ENCODE peak calls at places on chromosomes 11 and 22, in seven cellular contexts. O is HCT116, P is neural progenitor cell, C is right lobe of liver, J is H1, V is neuronal stem cell, F is prostate gland. I is an unnamed sample.

GRCh38 chr11:109933126-109933525 is 160.1 kb upstream of the ZC3H12C start:
- DNase-seq in P (no peak), O (no peak), C (no peak), V (no peak), J (no peak), F (no peak), I (no peak)

GRCh38 chr11:63613517-63614135 is 607 bp downstream of the PLAAT3 start:
- DNase-seq in O (no peak), J (no peak), C (peak; percentile 59), P (peak; percentile 62), V (no peak), F (no peak), I (peak; percentile 62)

GRCh38 chr11:83191986-83192385 is 1.5 kb upstream of the ANKRD42 start:
- DNase-seq in O (no peak), P (no peak), F (no peak), J (no peak), C (no peak), V (no peak), I (no peak)

GRCh38 chr22:39472570-39473556 is 16.1 kb downstream of the MGAT3 start:
- DNase-seq in P (no peak), O (no peak), V (no peak), J (no peak), F (no peak), C (no peak), I (no peak)

GRCh38 chr11:69656536-69657455 is 15.8 kb downstream of the CCND1 start:
- DNase-seq in J (peak; percentile 46), O (no peak), C (no peak), V (no peak), F (no peak), P (no peak), I (no peak)

GRCh38 chr11:70067591-70068341 is 10.4 kb upstream of the ANO1 start:
- DNase-seq in J (peak; percentile 50), P (peak; percentile 82), O (peak; percentile 48), F (peak; percentile 42), V (peak; percentile 41), C (no peak), I (no peak)

GRCh38 chr11:93773045-93773477 is 11.0 kb upstream of the MED17 start:
- DNase-seq in P (peak; percentile 51), F (no peak), V (peak; percentile 4), C (no peak), O (no peak), J (peak; percentile 65), I (no peak)

GRCh38 chr11:14251754-14252153 is 107.2 kb downstream of the RRAS2 start:
- DNase-seq in P (no peak), J (no peak), V (no peak), C (no peak), F (no peak), O (no peak), I (no peak)

GRCh38 chr11:134469627-134470026 is 57.6 kb upstream of the B3GAT1 start:
- DNase-seq in V (no peak), J (no peak), O (peak; percentile 24), P (no peak), C (no peak), F (no peak), I (no peak)

GRCh38 chr11:298406-299065 is 790 bp downstream of the IFITM5 start:
- DNase-seq in P (no peak), V (no peak), C (peak; percentile 29), F (no peak), J (no peak), O (no peak), I (no peak)

GRCh38 chr11:75836422-75836821 is 21.4 kb downstream of the UVRAG start:
- DNase-seq in F (no peak), C (no peak), J (no peak), P (no peak), V (no peak), O (no peak), I (no peak)

GRCh38 chr11:60774726-60775125 is 10.4 kb upstream of the MS4A10 start:
- DNase-seq in V (no peak), F (no peak), J (no peak), C (no peak), O (no peak), P (no peak), I (no peak)

GRCh38 chr11:118226781-118227180 is 2.0 kb upstream of the JAML start:
- DNase-seq in J (no peak), C (no peak), P (no peak), F (no peak), O (no peak), V (no peak), I (no peak)

GRCh38 chr11:118227865-118228785 is 3.3 kb upstream of the JAML start:
- DNase-seq in C (no peak), J (no peak), P (no peak), F (no peak), V (no peak), O (no peak), I (no peak)

GRCh38 chr11:118223992-118224391 is 819 bp downstream of the JAML start:
- DNase-seq in O (no peak), V (no peak), P (no peak), C (no peak), J (no peak), F (no peak), I (no peak)

GRCh38 chr11:118224512-118225180 is at the start of gene JAML:
- DNase-seq in J (no peak), F (no peak), V (no peak), O (no peak), C (no peak), P (no peak), I (no peak)

GRCh38 chr11:118226294-118226693 is 1.5 kb upstream of the JAML start:
- DNase-seq in O (no peak), V (no peak), C (no peak), P (no peak), F (no peak), J (no peak), I (no peak)
- H3K4me1 ChIP-seq in O (no peaks in the 10 kb centered on the region), V (no peaks in the 10 kb centered on the region), C (no peaks in the 10 kb centered on the region), P (no peaks in the 10 kb centered on the region), F (no peaks in the 10 kb centered on the region), J (no peaks in the 10 kb centered on the region), I (no peaks in the 10 kb centered on the region)

GRCh38 chr11:15568440-15568839 is 453.7 kb downstream of the INSC start:
- DNase-seq in J (peak; percentile 24), C (no peak), O (no peak), F (no peak), V (no peak), P (no peak), I (no peak)

GRCh38 chr11:15563054-15563453 is 448.3 kb downstream of the INSC start:
- DNase-seq in V (no peak), C (no peak), J (no peak), F (no peak), O (no peak), P (peak; percentile 73), I (no peak)

GRCh38 chr11:15569626-15570025 is 454.9 kb downstream of the INSC start:
- DNase-seq in F (no peak), C (no peak), P (no peak), J (peak; percentile 30), V (no peak), O (no peak), I (no peak)

GRCh38 chr11:15562230-15562629 is 447.5 kb downstream of the INSC start:
- DNase-seq in J (no peak), F (no peak), P (no peak), O (no peak), V (no peak), C (no peak), I (no peak)

DNA sequence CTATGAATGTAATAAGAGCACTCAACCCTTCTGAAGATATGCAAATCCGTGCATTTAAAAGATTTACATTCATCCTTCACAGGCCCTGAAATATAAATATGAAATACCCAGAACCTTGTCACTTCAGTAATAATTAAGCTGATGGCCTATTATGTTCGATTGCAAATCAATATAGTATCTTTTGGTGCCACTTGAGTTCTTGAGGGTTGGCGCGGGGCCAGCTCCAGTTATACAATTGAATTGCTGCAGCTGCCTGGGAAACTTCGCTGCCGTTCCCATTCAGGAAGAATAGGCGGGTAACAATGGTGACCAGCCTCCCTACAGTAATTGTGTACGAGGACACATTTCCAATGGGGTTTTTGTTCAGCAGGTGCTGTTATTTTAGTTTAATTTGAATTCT is 451.1 kb downstream of the INSC start:
- DNase-seq in P (peak; percentile 17), O (no peak), F (no peak), C (no peak), V (no peak), J (peak; percentile 26), I (peak; percentile 85)
- H3K4me3 ChIP-seq in P (no peak overlapping the region), O (no peak overlapping the region), F (no peak overlapping the region), C (no peak overlapping the region), V (no peak overlapping the region), J (no peak overlapping the region), I (no peak overlapping the region)

GRCh38 chr22:22752556-22753477 is 108.4 kb downstream of the GGTLC2 start:
- DNase-seq in C (peak; percentile 62), O (no peak), F (no peak), P (no peak), V (no peak), J (peak; percentile 38), I (no peak)
- H3K27me3 ChIP-seq in C (no peaks in the 10 kb centered on the region), O (no peaks in the 10 kb centered on the region), F (no peaks in the 10 kb centered on the region), P (peaks cover 83% of the 10 kb centered on the region), V (no peaks in the 10 kb centered on the region), J (peaks cover 12% of the 10 kb centered on the region), I (no peaks in the 10 kb centered on the region)

DNA sequence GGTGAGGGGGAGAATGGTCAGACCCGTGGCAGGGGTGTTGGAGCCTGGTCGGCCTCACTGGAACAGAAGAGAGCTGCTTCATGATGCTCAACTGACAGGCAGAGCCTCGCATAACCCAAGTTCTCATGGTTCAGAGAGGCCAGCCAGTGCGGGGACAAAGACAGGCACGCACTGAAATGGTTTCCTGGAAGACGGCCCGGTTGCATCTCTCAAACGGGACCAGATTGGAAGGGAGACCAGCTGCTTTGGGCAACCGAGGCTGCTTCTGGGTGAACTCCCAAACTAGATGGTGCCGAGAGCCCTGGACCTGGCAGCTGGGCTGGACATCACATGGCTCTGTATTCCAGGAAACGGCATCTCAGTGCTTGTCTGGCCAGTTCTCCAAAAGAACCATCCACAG is 80.0 kb upstream of the PRODH start:
- DNase-seq in P (no peak), F (no peak), J (peak; percentile 39), V (no peak), C (no peak), O (no peak), I (no peak)
- H3K4me1 ChIP-seq in P (no peaks in the 10 kb centered on the region), F (no peaks in the 10 kb centered on the region), J (no peaks in the 10 kb centered on the region), V (no peaks in the 10 kb centered on the region), C (peaks cover 7% of the 10 kb centered on the region), O (no peaks in the 10 kb centered on the region), I (no peaks in the 10 kb centered on the region)

GRCh38 chr11:35662649-35663407 is at the start of gene TRIM44:
- DNase-seq in C (peak; percentile 85), P (peak; percentile 74), F (peak; percentile 63), J (peak; percentile 82), O (peak; percentile 37), V (peak; percentile 54), I (peak; percentile 68)
- H3K4me3 ChIP-seq in C (peak within 1 kb of the TSS; percentile 74), P (peak within 1 kb of the TSS; percentile 49), F (peak within 1 kb of the TSS; percentile 69), J (peak within 1 kb of the TSS; percentile 70), O (peak within 1 kb of the TSS; percentile 49), V (peak within 1 kb of the TSS; percentile 83), I (peak within 1 kb of the TSS; percentile 30)

GRCh38 chr11:71530602-71531001 is 3.5 kb downstream of the KRTAP5-7 start:
- DNase-seq in O (no peak), C (no peak), J (peak; percentile 13), F (no peak), P (no peak), V (no peak), I (no peak)
- H3K27me3 ChIP-seq in O (no peaks in the 10 kb centered on the region), C (no peaks in the 10 kb centered on the region), J (no peaks in the 10 kb centered on the region), F (no peaks in the 10 kb centered on the region), P (no peaks in the 10 kb centered on the region), V (no peaks in the 10 kb centered on the region), I (no peaks in the 10 kb centered on the region)

I was measured in HAP-1.